ENCODE peak calls at places on chromosome 5, in eight cellular contexts. V is CD4-positive, alpha-beta T cell; M is mesothelial cell of epicardium; O is GM12865; B is lower lobe of right lung; W is right atrium auricular region; A is IMR-90; F is GM13976. P is an unnamed sample.

GRCh38 chr5:1439388-1440097 is 5.7 kb downstream of the SLC6A3 start:
- DNase-seq in V (no peak), M (no peak), O (no peak), B (no peak), W (no peak), A (no peak), F (no peak), P (no peak)

GRCh38 chr5:71924980-71925379 is 182.3 kb upstream of the MAP1B start:
- DNase-seq in V (no peak), M (no peak), O (no peak), B (no peak), W (no peak), A (peak; percentile 69), F (no peak), P (no peak)

GRCh38 chr5:73625905-73626811 is at the start of gene ARHGEF28:
- DNase-seq in V (no peak), M (peak; percentile 32), O (peak; percentile 73), B (peak; percentile 82), W (no peak), A (peak; percentile 28), F (peak; percentile 47), P (peak; percentile 55)

GRCh38 chr5:2756764-2757163 is 5.3 kb upstream of the IRX2 start:
- DNase-seq in V (no peak), M (no peak), O (no peak), B (no peak), W (peak; percentile 46), A (no peak), F (no peak), P (no peak)

GRCh38 chr5:81081461-81081835 is 121.3 kb downstream of the RASGRF2 start:
- DNase-seq in V (no peak), M (no peak), O (no peak), B (no peak), W (no peak), A (no peak), F (no peak), P (no peak)

GRCh38 chr5:34771076-34771475 is 67.9 kb upstream of the TTC23L start:
- DNase-seq in V (no peak), M (no peak), O (peak; percentile 39), B (no peak), W (no peak), A (no peak), F (peak; percentile 35), P (peak; percentile 21)

GRCh38 chr5:172782169-172783039 is 11.4 kb upstream of the DUSP1 start:
- DNase-seq in V (no peak), M (no peak), O (no peak), B (no peak), W (no peak), A (peak; percentile 76), F (no peak), P (no peak)

GRCh38 chr5:18394154-18394804 is 760.0 kb downstream of the TAF11L14 start:
- DNase-seq in V (no peak), M (peak; percentile 40), O (peak; percentile 38), B (peak; percentile 66), W (no peak), A (peak; percentile 18), F (peak; percentile 43), P (peak; percentile 44)

GRCh38 chr5:78799254-78800017 is 150.9 kb upstream of the LHFPL2 start:
- DNase-seq in V (no peak), M (no peak), O (no peak), B (no peak), W (no peak), A (peak; percentile 67), F (no peak), P (no peak)

GRCh38 chr5:74187757-74188156 is 452.8 kb downstream of the ENC1 start:
- DNase-seq in V (no peak), M (no peak), O (no peak), B (no peak), W (no peak), A (no peak), F (no peak), P (no peak)

GRCh38 chr5:181167814-181168488 is 20.6 kb downstream of the OR2V2 start:
- DNase-seq in V (no peak), M (no peak), O (peak; percentile 40), B (no peak), W (no peak), A (no peak), F (no peak), P (no peak)

GRCh38 chr5:147485046-147485445 is 24.8 kb downstream of the DPYSL3 start:
- DNase-seq in V (no peak), M (no peak), O (no peak), B (no peak), W (no peak), A (peak; percentile 56), F (no peak), P (no peak)

GRCh38 chr5:31861601-31862000 is 222.7 kb downstream of the PDZD2 start:
- DNase-seq in V (no peak), M (no peak), O (no peak), B (no peak), W (no peak), A (no peak), F (no peak), P (no peak)

GRCh38 chr5:151020304-151021031 is at the start of gene GPX3:
- DNase-seq in V (no peak), M (peak; percentile 27), O (no peak), B (peak; percentile 94), W (peak; percentile 98), A (peak; percentile 25), F (peak; percentile 77), P (peak; percentile 76)

GRCh38 chr5:97231025-97231636 is 48.1 kb upstream of the RIOK2 start:
- DNase-seq in V (no peak), M (no peak), O (peak; percentile 74), B (no peak), W (no peak), A (peak; percentile 86), F (peak; percentile 31), P (peak; percentile 31)

GRCh38 chr5:131005963-131006684 is 158.9 kb downstream of the HINT1 start:
- DNase-seq in V (no peak), M (no peak), O (no peak), B (no peak), W (no peak), A (no peak), F (no peak), P (no peak)

GRCh38 chr5:56814361-56814962 is 887 bp upstream of the MAP3K1 start:
- DNase-seq in V (peak; percentile 20), M (no peak), O (no peak), B (peak; percentile 74), W (no peak), A (no peak), F (peak; percentile 25), P (peak; percentile 20)

GRCh38 chr5:683619-684481 is 9.3 kb downstream of the TPPP start:
- DNase-seq in V (no peak), M (no peak), O (no peak), B (no peak), W (no peak), A (no peak), F (no peak), P (no peak)

GRCh38 chr5:179613460-179614071 is 9.9 kb downstream of the HNRNPH1 start:
- DNase-seq in V (no peak), M (no peak), O (peak; percentile 37), B (no peak), W (no peak), A (no peak), F (no peak), P (no peak)

DNA sequence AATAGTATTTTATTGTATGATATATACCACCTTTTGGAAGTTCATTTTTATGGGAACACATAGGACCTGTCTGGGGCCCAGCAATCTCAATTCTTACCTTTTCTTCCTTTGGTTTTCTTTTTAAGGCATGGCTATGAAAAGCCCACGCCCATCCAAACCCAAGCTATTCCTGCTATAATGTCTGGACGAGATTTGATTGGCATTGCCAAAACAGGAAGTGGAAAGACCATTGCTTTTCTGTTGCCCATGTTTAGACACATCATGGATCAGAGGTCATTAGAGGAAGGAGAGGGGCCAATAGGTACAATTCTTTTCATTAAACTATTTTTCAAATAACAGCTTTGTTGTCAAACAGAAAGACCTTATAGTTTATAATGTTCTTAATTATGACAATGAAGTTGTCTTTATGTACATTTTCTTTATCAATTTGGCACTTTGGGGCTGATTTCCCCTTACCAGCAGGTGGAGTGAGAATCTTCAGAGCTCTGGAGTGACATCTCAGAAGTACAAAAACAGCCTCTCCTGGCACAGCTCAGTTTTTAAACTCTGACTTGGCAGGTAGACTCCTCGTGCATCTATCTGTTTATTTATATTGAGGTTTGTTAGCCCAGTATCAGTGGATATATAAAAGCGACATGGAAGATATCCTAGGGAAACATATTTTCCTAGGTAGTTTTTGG is 25.8 kb downstream of the DDX46 start:
- DNase-seq in V (peak; percentile 9), M (no peak), O (peak; percentile 18), B (no peak), W (no peak), A (peak; percentile 33), F (no peak), P (no peak)
- TF ChIP-seq CTCF in V (peak; percentile 25), M (no peak), O (peak; percentile 15), B (no peak), W (no peak), A (peak; percentile 39), F (no peak), P (peak; percentile 23)

GRCh38 chr5:36904677-36905076 is 28.1 kb downstream of the NIPBL start:
- DNase-seq in V (no peak), M (no peak), O (no peak), B (no peak), W (no peak), A (no peak), F (no peak), P (no peak)

GRCh38 chr5:36908544-36909260 is 32.1 kb downstream of the NIPBL start:
- DNase-seq in V (no peak), M (no peak), O (peak; percentile 21), B (no peak), W (no peak), A (no peak), F (no peak), P (no peak)
- TF ChIP-seq CTCF in V (no peak), M (no peak), O (no peak), B (no peak), W (no peak), A (no peak), F (no peak), P (no peak)

GRCh38 chr5:41722359-41722950 is 147.8 kb downstream of the OXCT1 start:
- DNase-seq in V (no peak), M (no peak), O (no peak), B (no peak), W (no peak), A (peak; percentile 10), F (no peak), P (no peak)
- TF ChIP-seq CTCF in V (no peak), M (no peak), O (no peak), B (no peak), W (no peak), A (peak; percentile 29), F (no peak), P (peak; percentile 43)

DNA sequence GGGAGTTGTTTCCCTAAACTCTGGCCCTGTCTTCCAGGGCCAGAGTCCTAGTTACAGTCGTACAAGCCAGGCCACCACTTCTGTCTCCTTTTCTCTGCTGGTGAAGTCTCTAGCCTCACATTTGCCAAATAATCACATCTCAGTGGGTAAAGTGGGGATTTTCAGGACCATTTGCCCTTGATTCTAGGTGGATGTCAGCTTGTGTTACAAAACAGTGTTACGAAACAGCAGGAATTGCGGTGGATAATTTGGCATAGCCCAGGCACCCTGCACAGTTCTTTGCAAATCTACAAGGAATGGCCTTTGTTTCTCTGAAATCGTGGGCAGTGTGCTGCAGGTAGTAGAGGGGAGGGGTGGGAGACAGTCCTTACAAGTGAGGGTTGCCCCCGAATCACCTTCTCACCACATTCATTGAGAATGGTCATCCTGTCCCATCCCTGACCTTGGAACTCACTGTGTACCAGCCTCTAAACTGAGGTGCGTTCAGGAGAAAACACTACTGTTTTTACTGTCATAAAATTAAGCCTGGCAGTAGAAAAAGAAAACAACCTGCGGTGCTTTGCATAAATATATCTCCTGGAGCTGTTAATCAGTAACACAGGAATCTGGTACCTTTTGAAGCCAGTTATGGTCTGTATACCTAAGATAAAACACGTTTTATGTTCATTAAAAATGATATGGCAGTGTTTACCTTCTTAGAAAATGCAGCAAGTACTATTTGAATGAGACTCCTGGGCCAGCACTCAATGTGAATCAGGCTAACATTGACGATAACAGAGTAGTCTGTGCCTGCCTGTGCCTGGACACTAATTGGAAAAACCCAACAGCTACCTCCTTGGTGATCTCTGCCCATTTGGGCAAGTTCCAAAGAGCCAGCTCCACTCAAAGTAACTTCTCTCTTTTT is 44.3 kb downstream of the CYSTM1 start:
- DNase-seq in V (no peak), M (no peak), O (no peak), B (no peak), W (no peak), A (no peak), F (no peak), P (no peak)
- TF ChIP-seq CTCF in V (no peak), M (no peak), O (no peak), B (no peak), W (no peak), A (no peak), F (no peak), P (no peak)

P was measured in GM10248.